ENCODE peak calls at places on chromosomes 6 and 20, in four cellular contexts. F is fibroblast of lung, X is hepatocyte, L is fibroblast of the conjunctiva. Q is an unnamed sample.

GRCh38 chr6:157767757-157768156 is 55.3 kb upstream of the SNX9 start:
- DNase-seq in F (no peak), X (no peak), L (no peak), Q (no peak)

GRCh38 chr6:56357616-56358373 is 110.4 kb upstream of the COL21A1 start:
- DNase-seq in F (no peak), X (no peak), L (no peak), Q (no peak)

GRCh38 chr6:91166271-91166670 is 579.4 kb upstream of the MAP3K7 start:
- DNase-seq in F (no peak), X (no peak), L (no peak), Q (no peak)

GRCh38 chr6:42030585-42031506 is 19.5 kb upstream of the TAF8 start:
- DNase-seq in F (peak; percentile 53), X (peak; percentile 73), L (no peak), Q (no peak)

GRCh38 chr6:32461493-32461892 is 21.8 kb downstream of the HLA-DRA start:
- DNase-seq in F (no peak), X (no peak), L (no peak), Q (no peak)

GRCh38 chr6:49637333-49637698 is 677 bp upstream of the RHAG start:
- DNase-seq in F (no peak), X (no peak), L (no peak), Q (no peak)

GRCh38 chr6:18400831-18401446 is 13.8 kb downstream of the RNF144B start:
- DNase-seq in F (no peak), X (no peak), L (no peak), Q (no peak)

GRCh38 chr20:51121901-51122412 is 99.0 kb upstream of the KCNG1 start:
- DNase-seq in F (peak; percentile 36), X (no peak), L (no peak), Q (no peak)

GRCh38 chr6:39791850-39792500 is at the start of gene DAAM2:
- DNase-seq in F (peak; percentile 49), X (peak; percentile 78), L (no peak), Q (no peak)

GRCh38 chr6:43070028-43070632 is 6.0 kb upstream of the PTK7 start:
- DNase-seq in F (peak; percentile 87), X (peak; percentile 76), L (peak; percentile 73), Q (no peak)

GRCh38 chr6:106005013-106005412 is 81.1 kb upstream of the PRDM1 start:
- DNase-seq in F (peak; percentile 58), X (no peak), L (no peak), Q (peak; percentile 86)

GRCh38 chr6:1395496-1395895 is 6.1 kb downstream of the FOXF2 start:
- DNase-seq in F (peak; percentile 62), X (no peak), L (no peak), Q (no peak)

GRCh38 chr6:136921521-136921935 is 573 bp upstream of the SLC35D3 start:
- DNase-seq in F (no peak), X (peak; percentile 19), L (no peak), Q (no peak)

GRCh38 chr6:135505648-135506047 is 8.1 kb upstream of the AHI1 start:
- DNase-seq in F (no peak), X (peak; percentile 16), L (no peak), Q (no peak)

Q was measured in retinal pigment epithelial cell.